ENCODE peak calls at places on chromosome 15, in seven cellular contexts. Z, Q, G, T, M, F and O are unnamed samples.

GRCh38 chr15:48059786-48060185 is 61.0 kb upstream of the SLC24A5 start:
- DNase-seq in Z (peak), G (no peak), M (peak), Q (no peak), F (no peak), T (no peak), O (no peak)

GRCh38 chr15:101439285-101439919 is 50.1 kb downstream of the PCSK6 start:
- DNase-seq in Q (no peak), G (no peak), F (peak), T (peak), M (peak), Z (peak), O (no peak)

GRCh38 chr15:92595506-92596337 is 59.9 kb downstream of the FAM174B start:
- DNase-seq in T (no peak), G (no peak), Z (no peak), F (no peak), Q (no peak), M (no peak), O (no peak)

GRCh38 chr15:63449711-63450110 is 54.7 kb upstream of the USP3 start:
- DNase-seq in M (no peak), F (no peak), T (peak), Z (no peak), Q (no peak), G (no peak), O (no peak)

GRCh38 chr15:100714749-100715342 is 112.5 kb downstream of the ASB7 start:
- DNase-seq in G (no peak), Z (no peak), M (no peak), Q (no peak), F (no peak), T (no peak), O (no peak)

GRCh38 chr15:64697911-64698369 is 77.4 kb downstream of the RBPMS2 start:
- DNase-seq in M (no peak), Z (peak), G (no peak), T (no peak), Q (no peak), F (no peak), O (no peak)

GRCh38 chr15:63503739-63504246 is 600 bp upstream of the USP3 start:
- DNase-seq in Q (peak), Z (peak), T (peak), G (peak), M (peak), F (no peak), O (peak)

GRCh38 chr15:58585668-58586461 is 154.1 kb downstream of the LIPC start:
- DNase-seq in G (no peak), Q (no peak), M (no peak), Z (no peak), F (no peak), T (no peak), O (no peak)

GRCh38 chr15:88658972-88659931 is 20.4 kb downstream of the ISG20 start:
- DNase-seq in T (no peak), F (no peak), Z (peak), G (no peak), Q (no peak), M (peak), O (no peak)

GRCh38 chr15:89898628-89899302 is 5.0 kb upstream of the AP3S2 start:
- DNase-seq in Z (peak), M (peak), G (no peak), Q (peak), T (peak), F (no peak), O (no peak)

GRCh38 chr15:73081321-73081958 is 29.2 kb downstream of the NEO1 start:
- DNase-seq in M (no peak), G (no peak), T (peak), Z (peak), F (peak), Q (peak), O (peak)

GRCh38 chr15:44812029-44812517 is 75.7 kb downstream of the TRIM69 start:
- DNase-seq in M (peak), T (peak), F (no peak), G (no peak), Q (no peak), Z (no peak), O (no peak)

GRCh38 chr15:26864664-26865191 is 2.1 kb upstream of the GABRA5 start:
- DNase-seq in F (peak), T (peak), G (no peak), Z (peak), Q (no peak), M (peak), O (peak)

GRCh38 chr15:88193415-88193814 is 63.1 kb downstream of the NTRK3 start:
- DNase-seq in M (no peak), F (no peak), Z (no peak), T (no peak), G (no peak), Q (no peak), O (no peak)

GRCh38 chr15:62644216-62644873 is 398.2 kb upstream of the TPM1 start:
- DNase-seq in T (no peak), G (no peak), M (no peak), Q (no peak), F (no peak), Z (no peak), O (peak)

GRCh38 chr15:99409097-99409473 is 156.7 kb upstream of the MEF2A start:
- DNase-seq in F (no peak), Z (peak), M (peak), T (peak), Q (peak), G (no peak), O (peak)

GRCh38 chr15:60568301-60568742 is 89.4 kb upstream of the ICE2 start:
- DNase-seq in Z (no peak), M (no peak), G (no peak), Q (no peak), F (no peak), T (no peak), O (no peak)

GRCh38 chr15:76866008-76866407 is 39.1 kb downstream of the SCAPER start:
- DNase-seq in Z (no peak), M (no peak), F (no peak), Q (no peak), T (no peak), G (no peak), O (no peak)

GRCh38 chr15:87572381-87572780 is 684.2 kb downstream of the NTRK3 start:
- DNase-seq in F (no peak), M (no peak), Z (peak), T (no peak), Q (no peak), G (no peak), O (no peak)

GRCh38 chr15:49627407-49627877 is 6.6 kb downstream of the DTWD1 start:
- DNase-seq in T (no peak), G (no peak), M (no peak), Q (peak), F (no peak), Z (peak), O (peak)

GRCh38 chr15:92623435-92623834 is 32.1 kb downstream of the FAM174B start:
- DNase-seq in M (no peak), Q (no peak), T (no peak), F (no peak), Z (no peak), G (no peak), O (no peak)

GRCh38 chr15:66681395-66681794 is 20.6 kb upstream of the SMAD6 start:
- DNase-seq in F (no peak), M (no peak), T (no peak), Z (no peak), G (no peak), Q (no peak), O (no peak)

GRCh38 chr15:64763874-64764273 is 11.5 kb downstream of the RBPMS2 start:
- DNase-seq in F (no peak), M (no peak), Q (no peak), G (no peak), T (no peak), Z (no peak), O (no peak)

GRCh38 chr15:80251505-80252280 is at the start of gene CTXND1:
- DNase-seq in Z (no peak), G (no peak), Q (no peak), M (no peak), T (peak), F (no peak), O (no peak)

GRCh38 chr15:33910741-33911140 is 57.6 kb upstream of the CHRM5 start:
- DNase-seq in Q (no peak), F (no peak), Z (peak), G (no peak), T (no peak), M (no peak), O (no peak)

GRCh38 chr15:91308855-91309254 is 208.8 kb downstream of the SV2B start:
- DNase-seq in G (no peak), Q (no peak), Z (no peak), T (no peak), M (no peak), F (no peak), O (no peak)

GRCh38 chr15:65917936-65918335 is 48.6 kb downstream of the RAB11A start:
- DNase-seq in Q (no peak), Z (no peak), T (no peak), F (no peak), G (no peak), M (no peak), O (no peak)

DNA sequence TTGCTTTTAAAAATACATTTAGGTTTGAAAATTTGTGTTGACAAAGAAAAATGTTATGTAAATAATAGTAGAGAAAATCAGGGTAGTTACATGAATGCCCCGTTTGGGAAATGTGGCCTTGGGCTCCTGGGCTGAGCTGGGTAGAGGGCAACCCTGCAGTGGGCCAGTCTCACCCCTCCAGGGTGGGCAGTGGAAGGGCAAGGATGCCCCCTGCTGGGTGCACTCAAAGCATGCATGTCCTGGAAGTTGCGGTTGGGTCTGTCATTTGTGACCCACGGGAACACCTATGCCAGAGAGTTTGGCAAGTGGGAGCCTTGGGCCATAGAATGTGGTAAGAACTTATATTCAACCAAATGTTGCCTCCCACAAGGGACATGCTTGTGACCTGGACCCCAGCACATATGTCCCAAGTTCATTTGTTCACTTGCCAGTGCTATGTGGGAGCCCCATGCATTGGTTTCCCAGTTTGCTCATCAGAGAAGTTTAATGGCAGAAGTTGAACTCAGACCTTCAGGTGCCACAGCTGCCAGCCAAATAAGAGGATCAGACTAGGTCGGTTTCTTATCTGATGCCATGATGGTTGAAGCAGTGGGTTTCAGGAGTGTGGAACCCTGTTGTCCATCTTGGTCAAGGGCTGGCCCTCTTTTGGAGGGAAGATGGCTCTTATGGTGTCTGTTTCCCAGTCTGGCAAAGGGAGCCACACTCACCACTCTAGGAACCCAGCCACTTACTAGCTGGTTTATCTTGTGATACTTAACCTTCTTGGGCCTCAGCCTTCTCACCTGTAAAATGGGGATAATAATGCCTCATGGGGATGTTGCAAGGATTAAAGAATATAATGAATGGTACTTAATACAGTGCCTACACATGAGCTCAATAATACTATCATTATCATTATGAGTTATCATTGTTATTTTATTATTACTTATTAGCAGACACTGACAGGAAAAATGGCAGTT is 2.5 kb upstream of the PLCB2 start:
- DNase-seq in Q (peak), M (peak), T (peak), F (no peak), G (no peak), Z (no peak), O (peak)
- H3K27ac ChIP-seq in Q (no peak), M (no peak), T (no peak), F (peak), G (no peak), Z (no peak), O (no peak)

DNA sequence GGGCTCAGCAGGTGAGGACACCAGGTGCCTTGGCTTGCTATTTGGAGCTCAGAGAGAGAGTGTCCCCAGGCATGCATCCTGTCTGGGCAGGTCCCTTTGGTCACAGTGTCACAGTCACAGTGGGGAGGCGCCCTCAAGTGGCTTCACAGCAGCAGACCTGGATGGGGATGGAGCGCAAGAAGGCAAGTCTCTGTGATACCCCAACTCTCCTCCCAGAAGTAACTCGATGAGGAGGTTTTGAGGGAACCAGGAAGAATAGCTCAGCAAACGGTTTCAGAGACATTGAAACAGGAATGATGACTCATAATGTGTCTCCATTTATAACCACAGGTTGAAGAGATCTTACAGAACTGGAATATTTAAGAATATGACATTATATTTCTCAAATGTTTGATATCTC is 66.5 kb upstream of the SH3GL3 start:
- DNase-seq in Q (peak), F (no peak), Z (peak), M (no peak), T (peak), G (no peak), O (peak)
- H3K27ac ChIP-seq in Q (no peak), F (no peak), Z (no peak), M (no peak), T (no peak), G (no peak), O (no peak)

GRCh38 chr15:85089929-85090597 is 108.4 kb downstream of the PDE8A start:
- DNase-seq in M (no peak), F (no peak), Q (no peak), Z (no peak), G (no peak), T (no peak), O (no peak)
- H3K27ac ChIP-seq in M (no peak), F (no peak), Q (no peak), Z (no peak), G (no peak), T (no peak), O (no peak)

DNA sequence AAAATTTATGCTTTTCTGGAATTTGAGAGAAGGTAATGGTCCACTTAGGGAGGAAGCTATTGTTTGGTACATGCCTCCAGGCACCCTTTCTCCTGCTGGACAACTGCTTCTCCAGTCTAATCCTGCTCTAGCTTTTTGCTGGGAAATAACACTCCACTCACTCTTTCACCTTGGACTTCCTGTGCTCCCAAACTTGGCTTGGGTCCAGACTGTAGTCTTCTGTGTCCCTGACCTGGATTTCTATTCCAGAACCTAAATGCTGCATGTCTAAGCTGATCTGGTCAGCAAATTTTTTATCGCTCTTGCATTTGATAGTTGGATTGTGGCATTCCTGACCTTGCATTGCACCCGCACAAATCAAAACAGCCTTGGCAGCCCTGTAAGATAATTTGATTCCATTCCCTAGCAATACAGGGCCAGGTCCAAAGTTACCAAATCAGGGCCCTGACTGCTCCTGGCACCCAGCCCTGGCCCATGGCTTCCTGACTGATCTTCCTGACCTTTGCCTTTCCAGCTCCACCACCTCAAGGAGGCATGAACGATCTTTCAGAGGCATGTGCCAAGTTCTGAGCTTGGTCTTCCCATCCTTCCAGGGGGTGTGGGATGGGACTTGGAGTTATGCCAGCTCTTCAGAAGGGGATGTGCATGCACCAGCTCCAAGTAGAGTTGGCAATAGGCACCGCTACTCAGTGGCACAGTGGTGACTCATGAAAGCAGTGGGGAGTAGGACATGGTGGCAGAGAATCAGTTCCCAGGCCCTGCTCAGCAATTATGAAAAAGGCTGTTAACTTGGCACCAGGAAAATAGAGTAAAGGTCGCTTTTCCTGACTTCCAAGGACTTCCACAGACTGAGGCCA is 43.9 kb upstream of the GOLGA8J start:
- DNase-seq in M (no peak), Z (no peak), F (no peak), T (no peak), Q (no peak), G (no peak), O (no peak)
- H3K27ac ChIP-seq in M (no peak), Z (no peak), F (no peak), T (no peak), Q (no peak), G (no peak), O (no peak)

DNA sequence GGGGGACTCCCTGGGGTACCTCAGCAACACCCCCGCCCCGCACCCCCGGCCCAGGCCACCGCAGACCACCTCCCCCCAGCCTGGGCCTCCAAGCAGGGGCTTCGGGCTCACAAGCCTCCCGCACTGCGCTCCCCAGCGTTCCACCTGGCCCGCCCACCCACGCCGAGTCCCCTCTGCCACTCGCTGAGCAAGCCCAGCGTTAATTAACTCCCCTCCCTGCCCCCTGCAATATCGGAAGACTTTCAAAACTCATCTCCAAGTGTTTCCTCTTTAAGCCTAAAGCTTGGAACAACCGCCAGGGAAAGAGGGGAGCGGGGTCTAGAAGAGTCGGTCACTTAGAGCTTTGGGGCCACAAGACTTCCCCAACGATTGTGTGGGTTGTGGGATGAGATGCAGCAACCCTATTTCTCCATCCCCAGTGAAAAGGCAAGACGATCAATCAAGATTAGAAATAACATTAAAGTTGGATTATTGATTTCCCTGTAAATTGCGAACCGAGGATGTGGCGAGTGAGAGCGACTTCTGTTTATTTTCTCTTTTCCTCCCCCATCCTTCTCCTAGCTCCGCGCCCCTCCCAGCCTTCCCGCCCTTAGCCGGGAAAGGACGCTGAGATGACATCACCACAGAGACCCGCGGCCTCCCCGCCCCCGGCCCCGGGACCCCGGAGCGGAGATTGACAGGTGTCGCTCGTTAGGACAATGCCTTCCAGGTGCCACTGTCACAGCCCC is 30.2 kb downstream of the NR2F2 start:
- DNase-seq in F (no peak), Q (no peak), Z (no peak), M (peak), G (no peak), T (no peak), O (no peak)
- H3K27ac ChIP-seq in F (no peak), Q (no peak), Z (no peak), M (peak), G (no peak), T (no peak), O (no peak)

GRCh38 chr15:41732487-41732886 is 41.8 kb upstream of the MAPKBP1 start:
- DNase-seq in G (no peak), T (no peak), M (no peak), F (no peak), Q (no peak), Z (no peak), O (no peak)

GRCh38 chr15:41734079-41734478 is 40.2 kb upstream of the MAPKBP1 start:
- DNase-seq in Z (peak), T (no peak), M (no peak), F (no peak), G (no peak), Q (no peak), O (no peak)

GRCh38 chr15:41727143-41727542 is 47.1 kb upstream of the MAPKBP1 start:
- DNase-seq in Z (peak), G (no peak), T (no peak), M (no peak), Q (no peak), F (no peak), O (no peak)

GRCh38 chr15:41735033-41735432 is 39.3 kb upstream of the MAPKBP1 start:
- DNase-seq in Q (no peak), G (no peak), M (no peak), Z (no peak), T (no peak), F (no peak), O (no peak)

DNA sequence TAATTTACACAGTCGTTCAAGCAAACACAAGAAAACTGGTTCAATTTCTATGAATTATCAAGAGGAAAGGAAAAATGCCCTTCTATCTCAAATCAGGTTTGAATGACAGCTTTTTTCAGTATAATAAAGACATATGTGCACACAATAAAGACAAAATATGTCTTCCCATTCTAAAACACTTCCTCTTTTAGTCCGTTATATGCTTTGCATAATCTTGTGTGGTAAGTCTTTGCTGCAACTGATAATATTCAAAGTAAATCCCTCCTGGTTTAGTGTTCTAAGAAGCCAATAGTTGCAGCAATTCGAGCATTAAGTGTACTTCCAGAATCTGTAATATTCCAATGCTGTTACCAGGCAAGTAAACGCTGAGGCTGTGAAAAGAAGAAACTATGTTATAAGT is 43.7 kb upstream of the MAPKBP1 start:
- DNase-seq in T (peak), F (no peak), Z (no peak), G (no peak), Q (no peak), M (no peak), O (no peak)
- H3K27ac ChIP-seq in T (no peak), F (peak), Z (no peak), G (no peak), Q (no peak), M (no peak), O (no peak)

DNA sequence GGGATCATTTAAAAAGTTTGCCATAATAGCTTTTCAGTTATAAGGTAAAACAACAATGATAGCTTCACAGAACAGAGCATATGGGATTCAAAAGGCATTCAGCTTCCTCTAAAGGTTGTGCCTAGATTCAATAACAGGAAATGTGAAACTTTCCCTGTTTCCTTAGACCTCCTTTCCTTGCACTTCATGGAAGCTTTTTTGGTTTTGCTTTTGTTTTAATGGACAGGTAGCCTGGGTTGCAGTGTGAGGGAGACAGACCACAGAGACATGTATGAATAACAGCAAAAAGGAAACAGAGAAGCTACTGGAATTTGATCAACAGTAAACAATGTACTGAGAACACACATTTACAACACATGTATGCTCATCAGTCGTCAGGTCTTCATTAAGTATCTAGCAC is 2.3 kb upstream of the TNFAIP8L3 start:
- DNase-seq in G (no peak), M (no peak), Q (no peak), Z (no peak), T (no peak), F (no peak), O (no peak)
- H3K27ac ChIP-seq in G (no peak), M (no peak), Q (no peak), Z (no peak), T (no peak), F (no peak), O (no peak)